ENCODE peak calls at places on chromosomes 3 and 15, in seven cellular contexts. A is HS-5; K is cardiac muscle cell; T is gastrocnemius medialis; G is endothelial cell; I is HepG2; X is stimulated activated CD4-positive, alpha-beta T cell treated with anti-CD3 and anti-CD28 coated beads, Interleukin-12 subunit alpha, Interleukin-12 subunit beta, amount 100 ng/mL, for 4 hours. Z is an unnamed sample.

GRCh38 chr15:63984331-63984730 is 62.0 kb downstream of the DAPK2 start:
- DNase-seq in A (no peak), K (no peak), T (no peak), G (no peak), I (no peak), X (no peak), Z (no peak)

GRCh38 chr3:158573714-158574113 is 2.7 kb downstream of the MLF1 start:
- DNase-seq in A (no peak), K (no peak), T (no peak), G (no peak), I (peak; percentile 3), X (no peak), Z (no peak)

GRCh38 chr3:156983559-156983958 is 157.4 kb downstream of the LEKR1 start:
- DNase-seq in A (no peak), K (no peak), T (no peak), G (no peak), I (no peak), X (no peak), Z (no peak)

GRCh38 chr15:74631935-74632560 is 16.4 kb downstream of the CLK3 start:
- DNase-seq in A (no peak), K (peak; percentile 59), T (no peak), G (peak; percentile 80), I (peak; percentile 46), X (peak; percentile 65), Z (peak; percentile 71)

GRCh38 chr15:40289140-40289775 is 6.4 kb upstream of the ANKRD63 start:
- DNase-seq in A (no peak), K (no peak), T (no peak), G (no peak), I (no peak), X (no peak), Z (no peak)

GRCh38 chr3:30492581-30493192 is 113.7 kb upstream of the TGFBR2 start:
- DNase-seq in A (peak; percentile 38), K (peak; percentile 59), T (no peak), G (no peak), I (peak; percentile 100), X (no peak), Z (no peak)

GRCh38 chr3:189563841-189564563 is 67.2 kb upstream of the TP63 start:
- DNase-seq in A (peak; percentile 91), K (peak; percentile 84), T (peak; percentile 3), G (no peak), I (no peak), X (no peak), Z (peak; percentile 28)

GRCh38 chr15:84696757-84697156 is 19.2 kb downstream of the SEC11A start:
- DNase-seq in A (no peak), K (no peak), T (no peak), G (no peak), I (no peak), X (no peak), Z (no peak)

GRCh38 chr3:31472479-31473390 is 60.0 kb upstream of the STT3B start:
- DNase-seq in A (peak; percentile 14), K (peak; percentile 42), T (no peak), G (no peak), I (no peak), X (peak; percentile 20), Z (peak; percentile 40)

GRCh38 chr3:41532976-41533375 is 333.7 kb downstream of the CTNNB1 start:
- DNase-seq in A (no peak), K (no peak), T (no peak), G (no peak), I (no peak), X (no peak), Z (no peak)

GRCh38 chr15:39110746-39111145 is 470.1 kb upstream of the THBS1 start:
- DNase-seq in A (no peak), K (no peak), T (no peak), G (no peak), I (no peak), X (no peak), Z (no peak)

GRCh38 chr3:158709666-158710083 is 22.6 kb downstream of the RARRES1 start:
- DNase-seq in A (peak; percentile 99), K (peak; percentile 96), T (no peak), G (no peak), I (no peak), X (no peak), Z (no peak)

GRCh38 chr3:14480207-14481017 is 59.7 kb downstream of the GRIP2 start:
- DNase-seq in A (no peak), K (peak; percentile 78), T (no peak), G (no peak), I (no peak), X (no peak), Z (no peak)

GRCh38 chr15:25676070-25676469 is 187.1 kb downstream of the ATP10A start:
- DNase-seq in A (no peak), K (no peak), T (no peak), G (no peak), I (no peak), X (no peak), Z (no peak)

GRCh38 chr3:120147072-120147871 is 53.0 kb upstream of the GSK3B start:
- DNase-seq in A (no peak), K (no peak), T (no peak), G (no peak), I (peak; percentile 39), X (peak; percentile 23), Z (peak; percentile 22)

GRCh38 chr3:124558898-124559649 is 171.2 kb upstream of the UMPS start:
- DNase-seq in A (peak; percentile 84), K (peak; percentile 99), T (peak; percentile 30), G (no peak), I (no peak), X (no peak), Z (no peak)

GRCh38 chr3:29758108-29759020 is 477.5 kb downstream of the RBMS3 start:
- DNase-seq in A (peak; percentile 77), K (peak; percentile 92), T (no peak), G (no peak), I (no peak), X (no peak), Z (no peak)

GRCh38 chr15:39692464-39693327 is 89.9 kb downstream of the FSIP1 start:
- DNase-seq in A (no peak), K (peak; percentile 35), T (no peak), G (no peak), I (no peak), X (no peak), Z (no peak)

GRCh38 chr3:184073621-184074020 is 20.8 kb downstream of the HTR3C start:
- DNase-seq in A (no peak), K (no peak), T (no peak), G (no peak), I (no peak), X (no peak), Z (no peak)

GRCh38 chr3:65560133-65560532 is 478.6 kb downstream of the MAGI1 start:
- DNase-seq in A (no peak), K (no peak), T (no peak), G (no peak), I (no peak), X (no peak), Z (no peak)

GRCh38 chr3:31227152-31227581 is 305.6 kb upstream of the STT3B start:
- DNase-seq in A (no peak), K (no peak), T (no peak), G (no peak), I (no peak), X (no peak), Z (no peak)

GRCh38 chr3:144128117-144128892 is 156.7 kb downstream of the DIPK2A start:
- DNase-seq in A (no peak), K (no peak), T (no peak), G (no peak), I (no peak), X (no peak), Z (no peak)

GRCh38 chr3:141407043-141407442 is 38.7 kb downstream of the ZBTB38 start:
- DNase-seq in A (peak; percentile 98), K (peak; percentile 98), T (peak; percentile 85), G (no peak), I (no peak), X (no peak), Z (no peak)

GRCh38 chr15:52680756-52681155 is 1.6 kb upstream of the ATOSA start:
- DNase-seq in A (no peak), K (no peak), T (no peak), G (no peak), I (no peak), X (no peak), Z (no peak)

GRCh38 chr3:163175970-163176369 is 1679.4 kb downstream of the OTOL1 start:
- DNase-seq in A (no peak), K (no peak), T (no peak), G (no peak), I (no peak), X (no peak), Z (no peak)

GRCh38 chr3:71128951-71129350 is 454.6 kb downstream of the FOXP1 start:
- DNase-seq in A (no peak), K (peak; percentile 32), T (no peak), G (no peak), I (no peak), X (no peak), Z (peak; percentile 24)

GRCh38 chr3:194486540-194487288 is at the start of gene ATP13A3:
- DNase-seq in A (peak; percentile 43), K (peak; percentile 97), T (peak; percentile 79), G (peak; percentile 86), I (peak; percentile 65), X (peak; percentile 87), Z (peak; percentile 88)